ENCODE peak calls at places on chromosome X, in six cellular contexts. P is lower lobe of right lung, A is HFF-Myc, K is AG09309, I is aorta, T is BE2C. S is an unnamed sample.

GRCh38 chrX:119228506-119229290 is 7.4 kb upstream of the PGRMC1 start:
- DNase-seq in P (no peak), A (peak; percentile 75), K (peak; percentile 82), I (no peak), T (no peak), S (peak; percentile 65)

GRCh38 chrX:118655561-118656246 is 71.7 kb upstream of the IL13RA1 start:
- DNase-seq in P (no peak), A (no peak), K (peak; percentile 11), I (no peak), T (no peak), S (no peak)

GRCh38 chrX:3393581-3394111 is 47.2 kb upstream of the MXRA5 start:
- DNase-seq in P (no peak), A (peak; percentile 46), K (peak; percentile 74), I (no peak), T (no peak), S (no peak)

GRCh38 chrX:23286731-23287130 is 47.9 kb upstream of the PTCHD1 start:
- DNase-seq in P (no peak), A (no peak), K (no peak), I (no peak), T (no peak), S (no peak)

GRCh38 chrX:68443155-68443868 is 10.0 kb upstream of the OPHN1 start:
- DNase-seq in P (peak; percentile 45), A (no peak), K (no peak), I (no peak), T (no peak), S (no peak)

GRCh38 chrX:72243472-72243871 is 4.6 kb upstream of the ERCC6L start:
- DNase-seq in P (no peak), A (no peak), K (no peak), I (no peak), T (no peak), S (no peak)

GRCh38 chrX:16436348-16437188 is 213.4 kb upstream of the S100G start:
- DNase-seq in P (peak; percentile 51), A (peak; percentile 44), K (no peak), I (peak; percentile 86), T (peak; percentile 68), S (no peak)

GRCh38 chrX:25548806-25549205 is 533.0 kb upstream of the ARX start:
- DNase-seq in P (no peak), A (no peak), K (no peak), I (no peak), T (no peak), S (no peak)

GRCh38 chrX:149312097-149312496 is 193.0 kb downstream of the IDS start:
- DNase-seq in P (no peak), A (no peak), K (no peak), I (no peak), T (no peak), S (no peak)

GRCh38 chrX:645024-645376 is 14.4 kb downstream of the SHOX start:
- DNase-seq in P (no peak), A (no peak), K (no peak), I (peak; percentile 60), T (no peak), S (no peak)

GRCh38 chrX:15465347-15465746 is 27.8 kb downstream of the PIR start:
- DNase-seq in P (no peak), A (peak; percentile 70), K (no peak), I (no peak), T (no peak), S (no peak)

GRCh38 chrX:41666251-41666650 is 22.5 kb upstream of the GPR34 start:
- DNase-seq in P (no peak), A (no peak), K (no peak), I (no peak), T (no peak), S (no peak)

GRCh38 chrX:148043456-148043855 is 62.3 kb downstream of the FMR1NB start:
- DNase-seq in P (no peak), A (no peak), K (no peak), I (no peak), T (no peak), S (no peak)

GRCh38 chrX:112043997-112044396 is 38.6 kb downstream of the TRPC5 start:
- DNase-seq in P (no peak), A (no peak), K (no peak), I (no peak), T (no peak), S (no peak)

GRCh38 chrX:34810364-34810763 is 132.2 kb upstream of the FAM47B start:
- DNase-seq in P (no peak), A (peak; percentile 2), K (no peak), I (no peak), T (no peak), S (peak; percentile 21)

GRCh38 chrX:69317721-69318120 is 152.5 kb upstream of the PJA1 start:
- DNase-seq in P (no peak), A (no peak), K (no peak), I (no peak), T (no peak), S (no peak)

GRCh38 chrX:104695593-104695992 is 129.6 kb downstream of the IL1RAPL2 start:
- DNase-seq in P (no peak), A (no peak), K (no peak), I (no peak), T (no peak), S (no peak)

GRCh38 chrX:67749536-67749935 is 205.7 kb downstream of the AR start:
- DNase-seq in P (no peak), A (no peak), K (no peak), I (no peak), T (no peak), S (no peak)

GRCh38 chrX:134936542-134936941 is 54.2 kb upstream of the SMIM10 start:
- DNase-seq in P (no peak), A (no peak), K (peak; percentile 33), I (no peak), T (no peak), S (peak; percentile 46)

GRCh38 chrX:21740329-21741274 is 17.3 kb downstream of the SMPX start:
- DNase-seq in P (no peak), A (no peak), K (no peak), I (no peak), T (peak; percentile 22), S (no peak)

GRCh38 chrX:52983526-52983925 is 25.2 kb upstream of the FAM156A start:
- DNase-seq in P (no peak), A (no peak), K (no peak), I (no peak), T (no peak), S (no peak)
- H3K4me3 ChIP-seq in P (no peak overlapping the region), A (peak overlapping the region; percentile 9), K (no peak overlapping the region), I (no peak overlapping the region), T (no peak overlapping the region), S (peak overlapping the region; percentile 27)

DNA sequence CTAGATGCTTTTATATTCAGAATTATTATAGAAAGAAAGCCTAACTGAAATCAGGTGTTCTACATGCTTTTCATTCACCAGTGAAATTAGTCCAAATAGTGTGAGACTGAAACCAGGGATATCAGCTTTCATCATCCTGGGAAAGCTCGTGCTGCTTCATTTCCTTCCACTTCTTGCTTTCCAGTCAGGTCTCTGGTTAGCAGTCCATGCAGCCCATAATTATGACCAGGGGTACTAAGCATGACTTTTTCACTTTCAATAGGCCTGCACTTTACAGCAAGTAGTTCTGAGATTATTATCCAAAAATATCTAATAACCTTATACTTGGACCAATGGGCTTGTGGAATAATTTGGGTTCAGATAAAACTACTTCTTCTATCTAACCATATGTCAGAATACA is 673.2 kb upstream of the MAGEB2 start:
- DNase-seq in P (no peak), A (no peak), K (no peak), I (no peak), T (no peak), S (no peak)
- H3K4me3 ChIP-seq in P (no peak overlapping the region), A (no peak overlapping the region), K (no peak overlapping the region), I (no peak overlapping the region), T (no peak overlapping the region), S (no peak overlapping the region)

DNA sequence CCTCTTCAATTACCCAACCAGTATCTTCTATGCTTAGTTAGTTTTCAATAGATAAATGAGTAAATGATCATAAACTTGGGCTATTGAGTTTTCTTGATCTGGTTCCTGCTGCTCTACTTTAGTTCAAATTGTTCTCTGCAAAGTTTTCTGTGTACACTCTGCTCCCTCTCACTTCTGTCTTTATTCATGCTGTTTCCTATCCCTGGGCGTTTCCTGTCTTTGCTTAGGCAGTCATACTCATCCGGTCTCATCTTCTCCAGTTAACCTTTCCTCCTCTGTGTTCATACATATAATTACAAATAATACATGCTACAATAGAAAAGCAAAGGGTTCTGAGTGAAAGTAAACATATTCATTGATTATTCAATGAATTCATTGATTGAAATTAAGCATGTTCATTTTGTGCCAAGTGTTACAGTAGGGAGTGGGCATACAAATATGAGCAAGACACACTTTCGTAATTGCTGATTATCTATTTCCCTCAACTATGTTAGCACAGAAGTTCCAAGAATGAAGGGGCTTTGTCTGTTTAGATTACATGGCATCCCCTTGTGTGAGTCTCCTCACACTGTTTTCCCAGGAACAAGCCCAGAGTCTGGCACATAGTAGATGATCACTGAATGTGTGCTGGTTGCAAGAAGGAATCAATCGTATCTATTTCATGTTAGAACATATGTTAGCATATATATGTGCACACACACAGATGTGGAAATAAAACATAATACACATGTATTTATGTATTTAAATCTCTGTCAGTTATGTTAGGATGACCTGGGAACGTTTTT is 1.1 kb downstream of the RAB39B start:
- DNase-seq in P (no peak), A (no peak), K (no peak), I (no peak), T (no peak), S (no peak)
- H3K4me3 ChIP-seq in P (peak overlapping the region; percentile 56), A (no peak overlapping the region), K (no peak overlapping the region), I (no peak overlapping the region), T (peak overlapping the region; percentile 72), S (peak overlapping the region; percentile 59)

GRCh38 chrX:48575642-48576041 is 1.4 kb downstream of the RBM3 start:
- DNase-seq in P (no peak), A (no peak), K (no peak), I (no peak), T (no peak), S (no peak)
- H3K4me3 ChIP-seq in P (peak overlapping the region; percentile 69), A (peak overlapping the region; percentile 91), K (peak overlapping the region; percentile 76), I (no peak overlapping the region), T (peak overlapping the region; percentile 97), S (peak overlapping the region; percentile 71)

GRCh38 chrX:155069414-155069813 is 1.5 kb downstream of the CMC4 start:
- DNase-seq in P (no peak), A (no peak), K (no peak), I (no peak), T (no peak), S (no peak)
- H3K4me3 ChIP-seq in P (peak overlapping the region; percentile 63), A (peak overlapping the region; percentile 60), K (no peak overlapping the region), I (no peak overlapping the region), T (peak overlapping the region; percentile 76), S (no peak overlapping the region)

GRCh38 chrX:140503714-140504351 is 1.0 kb downstream of the SOX3 start:
- DNase-seq in P (no peak), A (no peak), K (no peak), I (peak; percentile 79), T (peak; percentile 50), S (no peak)
- H3K4me3 ChIP-seq in P (peak overlapping the region; percentile 21), A (no peak overlapping the region), K (no peak overlapping the region), I (no peak overlapping the region), T (no peak overlapping the region), S (peak overlapping the region; percentile 6)